ENCODE peak calls at places on chromosomes 11 and 22, in four cellular contexts. One of them, this sample, is unnamed.

GRCh38 chr11:64451856-64452255 is 92.9 kb downstream of the RPS6KA4 start:
- DNase-seq in left ventricle myocardium inferior: no peak
- DNase-seq in fibroblast of pulmonary artery: no peak
- DNase-seq in transverse colon: no peak
- DNase-seq in this sample: no peak

GRCh38 chr11:60528934-60529333 is 13.7 kb downstream of the MS4A13 start:
- DNase-seq in left ventricle myocardium inferior: no peak
- DNase-seq in fibroblast of pulmonary artery: no peak
- DNase-seq in transverse colon: no peak
- DNase-seq in this sample: no peak

GRCh38 chr11:120340529-120340928 is 4.3 kb downstream of the ARHGEF12 start:
- DNase-seq in left ventricle myocardium inferior: no peak
- DNase-seq in fibroblast of pulmonary artery: no peak
- DNase-seq in transverse colon: no peak
- DNase-seq in this sample: peak; percentile 78

GRCh38 chr11:96079691-96080090 is 155.8 kb upstream of the MTMR2 start:
- DNase-seq in left ventricle myocardium inferior: no peak
- DNase-seq in fibroblast of pulmonary artery: no peak
- DNase-seq in transverse colon: no peak
- DNase-seq in this sample: no peak

GRCh38 chr11:132251095-132251494 is 880.7 kb downstream of the NTM start:
- DNase-seq in left ventricle myocardium inferior: no peak
- DNase-seq in fibroblast of pulmonary artery: no peak
- DNase-seq in transverse colon: no peak
- DNase-seq in this sample: no peak

GRCh38 chr11:17116121-17116520 is 38.7 kb upstream of the RPS13 start:
- DNase-seq in left ventricle myocardium inferior: no peak
- DNase-seq in fibroblast of pulmonary artery: no peak
- DNase-seq in transverse colon: no peak
- DNase-seq in this sample: no peak

GRCh38 chr11:15969281-15969680 is 387.1 kb downstream of the SOX6 start:
- DNase-seq in left ventricle myocardium inferior: peak; percentile 50
- DNase-seq in fibroblast of pulmonary artery: peak; percentile 92
- DNase-seq in transverse colon: peak; percentile 45
- DNase-seq in this sample: peak; percentile 92

GRCh38 chr11:121645596-121645995 is 192.8 kb upstream of the SORL1-AS1 start:
- DNase-seq in left ventricle myocardium inferior: no peak
- DNase-seq in fibroblast of pulmonary artery: peak; percentile 16
- DNase-seq in transverse colon: no peak
- DNase-seq in this sample: no peak

GRCh38 chr22:35739642-35740041 is 22.0 kb downstream of the APOL5 start:
- DNase-seq in left ventricle myocardium inferior: no peak
- DNase-seq in fibroblast of pulmonary artery: no peak
- DNase-seq in transverse colon: no peak
- DNase-seq in this sample: no peak

GRCh38 chr11:97537407-97538150 is 1147.8 kb downstream of the JRKL start:
- DNase-seq in left ventricle myocardium inferior: no peak
- DNase-seq in fibroblast of pulmonary artery: no peak
- DNase-seq in transverse colon: no peak
- DNase-seq in this sample: no peak

GRCh38 chr11:94681140-94681539 is 87.0 kb upstream of the AMOTL1 start:
- DNase-seq in left ventricle myocardium inferior: no peak
- DNase-seq in fibroblast of pulmonary artery: no peak
- DNase-seq in transverse colon: no peak
- DNase-seq in this sample: no peak

GRCh38 chr11:119356349-119357031 is 10.0 kb upstream of the MFRP start:
- DNase-seq in left ventricle myocardium inferior: peak; percentile 83
- DNase-seq in fibroblast of pulmonary artery: peak; percentile 73
- DNase-seq in transverse colon: peak; percentile 86
- DNase-seq in this sample: no peak

GRCh38 chr11:65445604-65446445 is 23.2 kb downstream of the NEAT1 start:
- DNase-seq in left ventricle myocardium inferior: no peak
- DNase-seq in fibroblast of pulmonary artery: peak; percentile 61
- DNase-seq in transverse colon: no peak
- DNase-seq in this sample: peak; percentile 51

GRCh38 chr22:22692707-22693530 is 48.5 kb downstream of the GGTLC2 start:
- DNase-seq in left ventricle myocardium inferior: no peak
- DNase-seq in fibroblast of pulmonary artery: peak; percentile 72
- DNase-seq in transverse colon: peak; percentile 84
- DNase-seq in this sample: peak; percentile 39

GRCh38 chr11:16030664-16031063 is 325.7 kb downstream of the SOX6 start:
- DNase-seq in left ventricle myocardium inferior: no peak
- DNase-seq in fibroblast of pulmonary artery: no peak
- DNase-seq in transverse colon: no peak
- DNase-seq in this sample: no peak

GRCh38 chr11:115580927-115581680 is 76.9 kb upstream of the CADM1 start:
- DNase-seq in left ventricle myocardium inferior: peak; percentile 53
- DNase-seq in fibroblast of pulmonary artery: no peak
- DNase-seq in transverse colon: peak; percentile 35
- DNase-seq in this sample: no peak

GRCh38 chr11:720642-721346 is 14.8 kb downstream of the EPS8L2 start:
- DNase-seq in left ventricle myocardium inferior: no peak
- DNase-seq in fibroblast of pulmonary artery: no peak
- DNase-seq in transverse colon: peak; percentile 76
- DNase-seq in this sample: no peak

GRCh38 chr11:112293614-112294013 is 33.0 kb upstream of the PLET1 start:
- DNase-seq in left ventricle myocardium inferior: peak; percentile 31
- DNase-seq in fibroblast of pulmonary artery: peak; percentile 22
- DNase-seq in transverse colon: no peak
- DNase-seq in this sample: no peak

GRCh38 chr11:8566613-8567210 is 27.3 kb downstream of the STK33 start:
- DNase-seq in left ventricle myocardium inferior: no peak
- DNase-seq in fibroblast of pulmonary artery: peak; percentile 68
- DNase-seq in transverse colon: peak; percentile 12
- DNase-seq in this sample: peak; percentile 78

GRCh38 chr11:128481135-128481534 is 106.2 kb downstream of the ETS1 start:
- DNase-seq in left ventricle myocardium inferior: no peak
- DNase-seq in fibroblast of pulmonary artery: peak; percentile 93
- DNase-seq in transverse colon: no peak
- DNase-seq in this sample: no peak

GRCh38 chr11:35235944-35236666 is 97.1 kb downstream of the CD44 start:
- DNase-seq in left ventricle myocardium inferior: no peak
- DNase-seq in fibroblast of pulmonary artery: no peak
- DNase-seq in transverse colon: peak; percentile 68
- DNase-seq in this sample: peak; percentile 91

GRCh38 chr11:28123151-28123571 is 15.0 kb downstream of the METTL15 start:
- DNase-seq in left ventricle myocardium inferior: no peak
- DNase-seq in fibroblast of pulmonary artery: peak; percentile 41
- DNase-seq in transverse colon: no peak
- DNase-seq in this sample: no peak

GRCh38 chr11:117492578-117493251 is 165.1 kb downstream of the CEP164 start:
- DNase-seq in left ventricle myocardium inferior: no peak
- DNase-seq in fibroblast of pulmonary artery: no peak
- DNase-seq in transverse colon: no peak
- DNase-seq in this sample: no peak

GRCh38 chr11:64001552-64002427 is 15.6 kb downstream of the OTUB1 start:
- DNase-seq in left ventricle myocardium inferior: peak; percentile 36
- DNase-seq in fibroblast of pulmonary artery: peak; percentile 57
- DNase-seq in transverse colon: no peak
- DNase-seq in this sample: no peak

GRCh38 chr11:64124147-64124546 is 41.8 kb downstream of the MACROD1 start:
- DNase-seq in left ventricle myocardium inferior: no peak
- DNase-seq in fibroblast of pulmonary artery: no peak
- DNase-seq in transverse colon: no peak
- DNase-seq in this sample: peak; percentile 18

DNA sequence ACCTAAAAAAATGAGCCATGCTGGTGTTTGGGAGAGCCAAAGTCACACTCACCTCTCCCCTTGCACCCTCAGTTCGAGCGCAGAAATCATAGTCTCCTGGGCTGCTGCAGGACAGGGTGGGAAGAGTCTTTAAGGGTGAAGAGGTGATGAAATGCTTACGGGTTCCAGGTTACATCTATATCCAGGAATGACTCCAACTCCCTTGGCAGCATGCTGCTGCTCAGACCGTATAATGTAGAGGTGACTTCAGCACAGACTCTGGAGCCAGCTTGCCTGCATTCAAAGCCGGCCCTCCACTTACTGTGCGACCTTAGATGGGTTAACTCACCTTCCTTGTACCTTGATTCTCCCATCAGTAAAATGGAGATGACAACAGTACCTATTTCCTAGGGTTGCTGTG is 17.3 kb upstream of the PKNOX2 start:
- DNase-seq in left ventricle myocardium inferior: no peak
- DNase-seq in fibroblast of pulmonary artery: no peak
- DNase-seq in transverse colon: no peak
- DNase-seq in this sample: no peak
- H3K4me3 ChIP-seq in left ventricle myocardium inferior: no peak overlapping the region
- H3K4me3 ChIP-seq in fibroblast of pulmonary artery: no peak overlapping the region
- H3K4me3 ChIP-seq in transverse colon: no peak overlapping the region
- H3K4me3 ChIP-seq in this sample: no peak overlapping the region

GRCh38 chr11:72523991-72524390 is 89.7 kb upstream of the CLPB start:
- DNase-seq in left ventricle myocardium inferior: no peak
- DNase-seq in fibroblast of pulmonary artery: no peak
- DNase-seq in transverse colon: no peak
- DNase-seq in this sample: no peak

GRCh38 chr11:72520815-72521214 is 86.5 kb upstream of the CLPB start:
- DNase-seq in left ventricle myocardium inferior: no peak
- DNase-seq in fibroblast of pulmonary artery: no peak
- DNase-seq in transverse colon: no peak
- DNase-seq in this sample: no peak

GRCh38 chr11:72522186-72522585 is 87.9 kb upstream of the CLPB start:
- DNase-seq in left ventricle myocardium inferior: peak; percentile 33
- DNase-seq in fibroblast of pulmonary artery: no peak
- DNase-seq in transverse colon: no peak
- DNase-seq in this sample: no peak

GRCh38 chr11:72521672-72522071 is 87.3 kb upstream of the CLPB start:
- DNase-seq in left ventricle myocardium inferior: no peak
- DNase-seq in fibroblast of pulmonary artery: no peak
- DNase-seq in transverse colon: no peak
- DNase-seq in this sample: no peak

GRCh38 chr11:72519220-72519881 is 85.0 kb upstream of the CLPB start:
- DNase-seq in left ventricle myocardium inferior: no peak
- DNase-seq in fibroblast of pulmonary artery: no peak
- DNase-seq in transverse colon: no peak
- DNase-seq in this sample: no peak
- H3K4me3 ChIP-seq in left ventricle myocardium inferior: peak overlapping the region; percentile 3
- H3K4me3 ChIP-seq in fibroblast of pulmonary artery: peak overlapping the region; percentile 10
- H3K4me3 ChIP-seq in transverse colon: no peak overlapping the region
- H3K4me3 ChIP-seq in this sample: peak overlapping the region; percentile 17

GRCh38 chr22:40976866-40977700 is 25.9 kb downstream of the RBX1 start:
- DNase-seq in left ventricle myocardium inferior: no peak
- DNase-seq in fibroblast of pulmonary artery: no peak
- DNase-seq in transverse colon: no peak
- DNase-seq in this sample: no peak
- H3K4me3 ChIP-seq in left ventricle myocardium inferior: no peak overlapping the region
- H3K4me3 ChIP-seq in fibroblast of pulmonary artery: no peak overlapping the region
- H3K4me3 ChIP-seq in transverse colon: no peak overlapping the region
- H3K4me3 ChIP-seq in this sample: no peak overlapping the region

GRCh38 chr11:4848908-4849307 is at the start of gene OR51S1:
- DNase-seq in left ventricle myocardium inferior: no peak
- DNase-seq in fibroblast of pulmonary artery: no peak
- DNase-seq in transverse colon: no peak
- DNase-seq in this sample: no peak
- H3K4me3 ChIP-seq in left ventricle myocardium inferior: no peak within 1 kb of the TSS
- H3K4me3 ChIP-seq in fibroblast of pulmonary artery: no peak within 1 kb of the TSS
- H3K4me3 ChIP-seq in transverse colon: no peak within 1 kb of the TSS
- H3K4me3 ChIP-seq in this sample: no peak within 1 kb of the TSS

GRCh38 chr11:19350093-19350665 is 109.4 kb upstream of the E2F8 start:
- DNase-seq in left ventricle myocardium inferior: no peak
- DNase-seq in fibroblast of pulmonary artery: no peak
- DNase-seq in transverse colon: no peak
- DNase-seq in this sample: no peak

GRCh38 chr11:19353287-19353686 is 112.5 kb upstream of the E2F8 start:
- DNase-seq in left ventricle myocardium inferior: no peak
- DNase-seq in fibroblast of pulmonary artery: no peak
- DNase-seq in transverse colon: no peak
- DNase-seq in this sample: no peak

GRCh38 chr11:19352736-19353110 is 112.0 kb upstream of the E2F8 start:
- DNase-seq in left ventricle myocardium inferior: no peak
- DNase-seq in fibroblast of pulmonary artery: no peak
- DNase-seq in transverse colon: no peak
- DNase-seq in this sample: no peak

GRCh38 chr11:19352072-19352735 is 111.5 kb upstream of the E2F8 start:
- DNase-seq in left ventricle myocardium inferior: no peak
- DNase-seq in fibroblast of pulmonary artery: no peak
- DNase-seq in transverse colon: no peak
- DNase-seq in this sample: no peak

DNA sequence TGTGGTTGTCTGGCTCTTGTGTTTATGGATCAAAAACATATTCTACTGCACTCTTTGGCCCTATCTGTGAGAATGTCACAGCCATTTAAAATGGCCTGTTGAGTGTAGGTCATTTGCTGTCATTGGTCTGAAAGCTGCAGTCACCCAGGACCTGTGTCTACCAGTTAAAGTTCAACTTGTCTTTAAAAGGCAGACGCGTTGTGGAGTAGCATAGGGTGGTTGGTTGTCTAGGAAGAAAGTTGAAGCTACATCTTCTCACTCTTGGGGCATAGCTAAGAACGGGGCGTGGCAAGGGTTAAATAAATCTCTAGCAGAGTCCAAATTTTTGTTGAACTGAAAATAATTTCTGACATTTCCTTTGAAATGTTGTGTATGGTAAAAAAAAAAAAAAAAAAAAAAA is 110.7 kb upstream of the E2F8 start:
- DNase-seq in left ventricle myocardium inferior: no peak
- DNase-seq in fibroblast of pulmonary artery: no peak
- DNase-seq in transverse colon: no peak
- DNase-seq in this sample: no peak
- H3K4me3 ChIP-seq in left ventricle myocardium inferior: no peak overlapping the region
- H3K4me3 ChIP-seq in fibroblast of pulmonary artery: no peak overlapping the region
- H3K4me3 ChIP-seq in transverse colon: no peak overlapping the region
- H3K4me3 ChIP-seq in this sample: no peak overlapping the region

DNA sequence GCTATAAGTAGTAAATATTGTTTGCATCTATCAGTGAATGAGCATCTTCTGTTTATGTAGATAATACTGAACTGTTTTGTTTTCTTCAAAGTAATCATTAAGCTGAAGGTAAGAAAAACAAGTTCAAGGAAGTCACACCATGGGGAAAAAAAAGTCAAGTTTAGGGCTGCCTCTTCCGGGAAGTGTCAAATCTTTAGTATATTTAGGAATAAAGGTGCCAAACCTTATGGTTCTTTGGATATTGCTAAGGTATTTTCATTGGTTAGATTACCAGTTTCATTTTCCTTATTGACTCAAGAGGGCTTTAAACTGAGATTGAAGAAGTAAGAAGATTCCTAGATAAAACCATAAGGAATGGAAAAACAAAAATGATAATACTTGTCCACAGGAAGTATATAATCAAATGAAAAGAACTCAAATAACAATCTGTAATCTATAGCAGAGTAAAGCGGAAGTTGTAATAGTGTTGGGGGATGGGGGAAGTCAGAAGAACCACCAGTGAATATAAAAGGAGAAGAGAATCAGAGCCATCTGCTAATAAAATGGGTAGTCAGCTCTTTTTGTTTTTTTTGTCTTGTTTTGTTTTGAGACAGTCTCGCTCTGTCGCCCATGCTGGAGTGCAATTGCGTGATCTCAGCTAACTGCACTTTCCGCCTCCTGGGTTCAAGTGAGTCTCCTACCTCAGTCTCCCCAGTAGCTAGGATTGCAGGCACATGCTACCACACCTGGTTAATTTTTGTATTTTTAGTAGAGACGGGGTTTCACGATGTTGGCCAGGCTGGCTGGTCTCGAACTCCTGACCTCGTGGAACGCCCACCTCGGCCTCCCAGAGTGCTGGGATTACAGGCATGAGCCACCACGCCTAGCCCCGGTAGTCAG is 2.3 kb downstream of the ATM start:
- DNase-seq in left ventricle myocardium inferior: no peak
- DNase-seq in fibroblast of pulmonary artery: no peak
- DNase-seq in transverse colon: no peak
- DNase-seq in this sample: no peak
- H3K4me3 ChIP-seq in left ventricle myocardium inferior: peak overlapping the region; percentile 75
- H3K4me3 ChIP-seq in fibroblast of pulmonary artery: peak overlapping the region; percentile 93
- H3K4me3 ChIP-seq in transverse colon: no peak overlapping the region
- H3K4me3 ChIP-seq in this sample: no peak overlapping the region

This sample was measured in bronchial epithelial cell.